ENCODE peak calls at places on chromosomes 3 and 15, in five cellular contexts. D is A673, M is GM23248, R is hepatocyte, V is MM.1S. A is an unnamed sample. For H3K4me1, the result is how much of the 10 kb centered on the place peaks cover.

GRCh38 chr15:61037031-61037430 is 192.1 kb downstream of the RORA start:
- DNase-seq in D (no peak), M (peak), R (no peak), V (no peak), A (no peak)

GRCh38 chr3:107227091-107227490 is 150.1 kb upstream of the CCDC54 start:
- DNase-seq in D (no peak), M (peak), R (no peak), V (no peak), A (no peak)

GRCh38 chr3:192885374-192885773 is 32.3 kb downstream of the MB21D2 start:
- DNase-seq in D (no peak), M (no peak), R (no peak), V (no peak), A (no peak)

GRCh38 chr3:172946061-172946460 is 195.0 kb downstream of the SPATA16 start:
- DNase-seq in D (no peak), M (no peak), R (no peak), V (no peak), A (no peak)

GRCh38 chr3:11602886-11603285 is 40.8 kb downstream of the VGLL4 start:
- DNase-seq in D (no peak), M (no peak), R (no peak), V (no peak), A (no peak)

GRCh38 chr3:131848111-131848510 is 186.7 kb downstream of the CPNE4 start:
- DNase-seq in D (peak), M (no peak), R (no peak), V (no peak), A (no peak)

GRCh38 chr3:98977520-98977919 is 76.0 kb upstream of the DCBLD2 start:
- DNase-seq in D (peak), M (peak), R (no peak), V (peak), A (peak)

GRCh38 chr3:29606416-29606815 is 325.5 kb downstream of the RBMS3 start:
- DNase-seq in D (no peak), M (no peak), R (no peak), V (no peak), A (no peak)

GRCh38 chr3:149277338-149277813 is 55.7 kb upstream of the CP start:
- DNase-seq in D (no peak), M (peak), R (peak), V (peak), A (no peak)

GRCh38 chr3:190877925-190878324 is 15.4 kb upstream of the GMNC start:
- DNase-seq in D (no peak), M (no peak), R (no peak), V (no peak), A (no peak)

GRCh38 chr3:127764841-127765362 is 57.4 kb downstream of the MGLL start:
- DNase-seq in D (no peak), M (peak), R (no peak), V (no peak), A (no peak)

GRCh38 chr3:39267631-39268553 is 11.9 kb downstream of the CX3CR1 start:
- DNase-seq in D (no peak), M (no peak), R (no peak), V (no peak), A (no peak)

GRCh38 chr15:68227806-68228142 is 1.8 kb downstream of the CLN6 start:
- DNase-seq in D (no peak), M (no peak), R (no peak), V (peak), A (no peak)

GRCh38 chr3:123344941-123345594 is 103.8 kb downstream of the ADCY5 start:
- DNase-seq in D (no peak), M (no peak), R (no peak), V (no peak), A (no peak)

GRCh38 chr15:85785887-85786777 is 8.6 kb downstream of the KLHL25 start:
- DNase-seq in D (no peak), M (peak), R (peak), V (no peak), A (peak)

GRCh38 chr3:10341901-10342398 is 21.0 kb upstream of the SEC13 start:
- DNase-seq in D (no peak), M (no peak), R (no peak), V (no peak), A (no peak)

GRCh38 chr3:24709921-24710320 is 215.3 kb upstream of the THRB start:
- DNase-seq in D (no peak), M (peak), R (no peak), V (no peak), A (no peak)

GRCh38 chr3:52830535-52831258 is at the start of gene ITIH4:
- DNase-seq in D (no peak), M (no peak), R (no peak), V (no peak), A (no peak)
- H3K27ac ChIP-seq in D (no peak), M (no peak), R (no peak), V (no peak), A (no peak)

DNA sequence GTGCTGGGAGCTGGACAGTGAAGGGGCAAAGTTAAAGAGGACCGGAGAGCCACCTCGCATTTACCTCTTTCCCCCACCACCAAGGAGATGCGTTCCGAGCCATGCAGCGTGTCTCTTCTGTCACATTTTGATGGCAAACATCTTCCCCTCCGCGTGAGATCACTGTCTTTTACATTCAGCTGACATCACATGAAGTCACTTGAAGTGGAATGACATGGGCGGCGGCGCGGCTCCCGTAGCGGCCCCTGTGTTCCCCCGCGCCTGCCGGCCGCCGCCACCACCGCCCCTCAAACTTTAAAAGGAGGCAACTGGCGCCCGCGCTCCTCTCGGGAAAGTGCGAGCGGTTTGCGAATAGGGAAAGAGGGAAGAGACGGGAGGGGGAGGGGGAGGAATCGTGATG is at the start of gene FEZF2:
- DNase-seq in D (no peak), M (no peak), R (no peak), V (no peak), A (no peak)
- TF ChIP-seq EZH2 in D (peak), M (no peak), R (peak), V (no peak), A (no peak)

DNA sequence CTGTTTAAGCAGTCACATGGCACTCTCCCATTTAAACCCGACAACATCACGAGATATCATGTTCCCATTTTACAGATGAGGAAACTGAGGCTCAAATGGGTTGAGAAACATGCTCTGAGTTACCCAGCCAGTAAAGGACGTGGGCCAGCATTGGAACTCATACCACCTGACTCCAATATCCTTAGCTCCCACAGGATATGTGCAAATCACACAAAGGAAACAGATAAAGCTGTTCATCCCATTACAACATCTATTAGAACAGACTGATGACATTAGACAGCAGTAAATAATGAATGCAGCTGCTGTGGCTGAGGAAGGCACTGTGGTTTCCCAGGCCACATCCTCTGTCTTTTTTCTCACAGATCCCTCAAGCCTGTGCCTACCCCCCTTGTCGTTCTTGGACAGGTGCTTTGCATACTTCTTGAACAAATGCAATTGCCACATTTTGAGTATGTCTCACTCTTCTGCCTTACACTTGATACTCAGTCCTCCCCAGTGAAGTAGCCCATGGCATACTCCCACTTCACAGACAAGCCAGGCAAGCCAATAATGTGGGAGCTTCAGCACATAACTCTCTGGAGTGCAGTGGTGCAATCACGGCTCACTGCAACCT is 17.7 kb downstream of the FRMD4B start:
- DNase-seq in D (no peak), M (no peak), R (no peak), V (peak), A (no peak)
- H3K4me1 ChIP-seq in D (under half), M (under half), R (under half), V (under half), A (under half)

DNA sequence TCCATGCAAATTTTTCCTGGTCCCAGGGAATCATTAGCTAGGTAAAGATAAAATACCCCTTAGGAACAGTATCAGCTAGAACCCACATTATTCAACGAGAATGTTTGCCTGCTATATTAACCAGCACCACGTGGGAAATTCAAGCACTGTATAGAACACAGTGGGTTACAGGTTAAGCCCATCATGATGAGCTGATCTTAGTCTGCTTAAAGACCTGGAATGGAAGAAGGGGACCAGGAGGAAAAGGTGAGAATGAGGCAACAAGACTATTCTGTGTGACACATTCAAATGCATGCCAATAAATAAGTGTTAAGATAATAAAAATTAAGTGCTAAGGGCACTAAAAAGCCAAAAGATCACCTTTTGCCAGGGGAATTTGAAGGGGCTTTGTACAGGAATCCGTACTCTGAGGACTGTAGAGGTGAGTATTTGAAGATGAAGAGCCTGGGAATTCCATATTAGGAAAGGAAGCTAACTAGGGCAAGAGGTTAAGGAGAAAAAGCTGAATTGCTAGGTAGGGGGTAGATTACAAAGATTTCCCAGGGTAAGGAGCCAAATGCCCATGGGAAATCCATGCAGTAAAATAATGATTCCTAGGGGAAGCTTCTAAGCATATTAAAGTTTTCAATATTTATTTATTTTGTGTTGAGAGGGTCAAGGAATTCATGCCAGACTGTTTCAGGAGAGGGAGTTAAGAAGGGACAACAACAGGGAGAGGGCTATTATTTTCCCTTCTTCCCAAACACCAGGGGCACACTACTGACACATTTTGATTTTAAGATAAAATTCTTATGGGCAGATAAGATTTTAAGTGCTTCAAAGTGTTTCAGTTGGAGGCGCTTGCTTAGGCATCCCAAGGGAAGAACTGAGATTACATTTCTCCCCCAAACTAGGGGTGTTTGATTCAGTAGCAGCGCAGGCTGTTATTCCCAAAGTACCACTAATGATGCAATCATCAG is 2.3 kb upstream of the MED12L start:
- DNase-seq in D (no peak), M (no peak), R (no peak), V (no peak), A (no peak)
- H3K27ac ChIP-seq in D (no peak), M (no peak), R (no peak), V (no peak), A (no peak)

GRCh38 chr15:40872791-40873526 is 1.1 kb downstream of the RHOV start:
- DNase-seq in D (no peak), M (no peak), R (no peak), V (no peak), A (no peak)
- TF ChIP-seq EZH2 in D (no peak), M (no peak), R (no peak), V (no peak), A (no peak)

GRCh38 chr3:8491750-8492149 is 9.9 kb upstream of the LMCD1 start:
- DNase-seq in D (no peak), M (peak), R (no peak), V (no peak), A (no peak)

GRCh38 chr3:8492744-8493511 is 8.7 kb upstream of the LMCD1 start:
- DNase-seq in D (no peak), M (peak), R (no peak), V (no peak), A (no peak)

GRCh38 chr3:8494332-8494731 is 7.3 kb upstream of the LMCD1 start:
- DNase-seq in D (no peak), M (no peak), R (no peak), V (no peak), A (no peak)

GRCh38 chr3:8491246-8491645 is 10.4 kb upstream of the LMCD1 start:
- DNase-seq in D (no peak), M (peak), R (no peak), V (no peak), A (no peak)

GRCh38 chr3:8493744-8494143 is 7.9 kb upstream of the LMCD1 start:
- DNase-seq in D (no peak), M (no peak), R (no peak), V (no peak), A (no peak)
- H3K4me1 ChIP-seq in D (under half), M (under half), R (under half), V (under half), A (under half)

DNA sequence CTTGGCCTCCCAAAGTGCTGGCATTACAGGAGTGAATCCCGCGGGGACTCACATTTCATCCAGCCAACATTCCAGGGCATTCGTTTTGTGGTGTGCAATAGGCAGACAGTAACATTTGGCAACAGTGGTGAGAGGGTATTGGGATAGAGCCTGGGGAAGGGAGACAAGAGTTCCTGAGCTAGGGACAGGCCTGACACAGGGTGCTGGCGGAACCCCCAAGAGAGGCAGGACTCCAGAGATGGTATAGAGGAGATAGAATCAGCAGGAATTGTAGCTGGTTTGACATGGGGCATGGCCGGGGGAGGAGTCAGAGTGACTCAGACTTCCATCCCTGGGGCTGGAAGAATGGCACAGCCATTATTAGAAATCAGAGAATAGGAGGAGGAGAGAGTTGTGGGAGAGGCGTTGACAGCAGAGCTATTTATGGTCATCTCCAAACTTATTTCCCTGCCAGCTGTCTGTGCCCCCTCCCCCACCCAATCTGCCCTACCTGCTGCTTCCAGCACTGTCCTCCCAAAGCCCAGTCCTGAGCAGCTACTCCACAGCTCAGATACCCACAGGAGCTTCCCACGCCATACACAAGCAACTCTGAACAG is 4.4 kb upstream of the IDH2 start:
- DNase-seq in D (peak), M (peak), R (peak), V (no peak), A (peak)
- H3K27ac ChIP-seq in D (no peak), M (no peak), R (no peak), V (no peak), A (peak)

DNA sequence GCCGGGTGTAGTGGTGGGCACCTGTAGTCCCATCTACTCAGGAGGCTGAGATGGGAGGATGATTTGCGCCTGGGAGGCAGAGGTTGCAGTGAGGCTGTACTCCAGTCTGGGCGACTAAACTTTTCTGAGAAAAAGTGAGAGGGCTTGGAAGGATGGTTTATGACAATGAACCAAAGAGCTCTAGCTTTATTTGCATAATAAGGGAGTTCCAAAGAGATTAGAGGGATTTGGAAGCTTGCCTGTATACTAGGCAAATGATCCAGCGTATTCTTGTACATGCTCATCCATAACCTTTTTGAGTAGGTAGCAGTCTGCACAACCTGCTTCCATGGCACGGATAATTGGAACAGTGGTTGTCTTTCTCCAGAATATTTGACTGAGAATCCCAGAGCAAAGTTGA is 251.1 kb downstream of the CHL1 start:
- DNase-seq in D (no peak), M (no peak), R (no peak), V (no peak), A (no peak)
- TF ChIP-seq EZH2 in D (no peak), M (no peak), R (no peak), V (no peak), A (no peak)

GRCh38 chr3:50587806-50588758 is 18.8 kb downstream of the HEMK1 start:
- DNase-seq in D (no peak), M (peak), R (no peak), V (no peak), A (no peak)

GRCh38 chr3:50588759-50589433 is 19.6 kb downstream of the HEMK1 start:
- DNase-seq in D (no peak), M (peak), R (no peak), V (no peak), A (no peak)

GRCh38 chr3:50587373-50587772 is 18.1 kb downstream of the HEMK1 start:
- DNase-seq in D (no peak), M (peak), R (no peak), V (no peak), A (no peak)

GRCh38 chr3:50585919-50586762 is 16.8 kb downstream of the HEMK1 start:
- DNase-seq in D (no peak), M (no peak), R (no peak), V (no peak), A (no peak)

DNA sequence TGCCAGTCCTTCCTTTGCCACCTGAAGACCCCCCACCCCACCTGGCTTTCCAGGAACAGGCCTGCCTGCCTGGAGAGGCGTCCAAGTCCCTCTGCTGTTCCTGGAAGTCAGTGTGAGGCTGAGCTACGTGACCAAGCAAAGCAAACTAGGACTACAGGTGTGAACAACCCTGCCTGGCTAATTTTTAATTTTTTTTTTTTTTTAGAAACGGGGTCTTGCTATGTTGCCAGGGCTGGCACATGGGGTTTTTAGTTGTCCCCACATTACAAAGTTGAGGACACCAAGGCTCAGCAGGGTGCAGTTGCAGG is 17.4 kb downstream of the HEMK1 start:
- DNase-seq in D (no peak), M (no peak), R (no peak), V (no peak), A (no peak)
- H3K4me1 ChIP-seq in D (under half), M (under half), R (under half), V (under half), A (under half)

DNA sequence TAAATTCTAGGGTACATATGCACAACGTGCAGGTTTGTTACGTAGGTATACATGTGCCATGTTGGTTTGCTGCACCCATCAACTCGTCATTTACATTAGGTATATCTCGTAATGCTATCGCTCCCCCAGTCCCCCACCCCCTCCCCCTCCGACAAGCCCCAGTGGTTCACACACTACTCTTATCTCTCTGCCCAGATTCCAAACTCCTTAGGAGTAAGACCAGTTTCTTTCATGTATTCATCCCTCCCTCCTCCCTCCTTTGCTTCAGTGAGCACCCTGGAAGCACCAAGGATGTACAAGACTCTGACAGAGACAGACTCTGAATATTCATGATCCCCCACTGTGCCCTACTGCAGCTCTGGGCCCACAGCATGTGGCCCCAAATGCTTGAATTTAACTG is 113.7 kb upstream of the RAD18 start:
- DNase-seq in D (peak), M (no peak), R (no peak), V (no peak), A (no peak)
- H3K27ac ChIP-seq in D (no peak), M (no peak), R (peak), V (no peak), A (no peak)